ENCODE peak calls at places on chromosomes 11 and 22, in six cellular contexts. E is A549, O is endothelial cell of umbilical vein, I is HepG2, H is K562, N is GM12878. S is an unnamed sample.

GRCh38 chr11:36016263-36016662 is 72.4 kb downstream of the LDLRAD3 start:
- DNase-seq in E (no peak), O (no peak), N (no peak), I (no peak), H (no peak), S (no peak)

GRCh38 chr11:6703247-6704063 is 20.3 kb upstream of the MRPL17 start:
- DNase-seq in I (peak; percentile 64), H (peak; percentile 20), N (no peak), O (peak; percentile 63), E (peak; percentile 58), S (peak; percentile 91)

GRCh38 chr11:15750535-15751297 is 605.6 kb downstream of the SOX6 start:
- DNase-seq in H (no peak), N (no peak), E (no peak), O (no peak), I (no peak), S (no peak)

GRCh38 chr11:96221244-96222070 is 121.5 kb downstream of the MAML2 start:
- DNase-seq in N (no peak), O (no peak), E (no peak), I (no peak), H (no peak), S (no peak)

GRCh38 chr11:102422817-102423725 is 29.5 kb downstream of the TMEM123 start:
- DNase-seq in N (no peak), H (no peak), E (no peak), I (no peak), O (no peak), S (no peak)

GRCh38 chr22:44340271-44341239 is 27.8 kb upstream of the SHISAL1 start:
- DNase-seq in H (no peak), E (no peak), O (no peak), N (no peak), I (no peak), S (no peak)

GRCh38 chr11:134360050-134360835 is 28.5 kb downstream of the GLB1L2 start:
- DNase-seq in H (peak; percentile 87), I (peak; percentile 65), N (no peak), E (peak; percentile 76), O (peak; percentile 66), S (peak; percentile 83)

GRCh38 chr11:59429924-59430516 is 3.8 kb upstream of the OR5A2 start:
- DNase-seq in N (peak; percentile 61), O (peak; percentile 54), H (peak; percentile 68), E (peak; percentile 50), I (peak; percentile 53), S (peak; percentile 71)

GRCh38 chr11:24496728-24497396 is at the start of gene LUZP2:
- DNase-seq in H (no peak), I (no peak), O (peak; percentile 42), E (no peak), N (no peak), S (no peak)

GRCh38 chr11:6570691-6571427 is 32.6 kb downstream of the RRP8 start:
- DNase-seq in N (no peak), H (no peak), O (no peak), I (no peak), E (no peak), S (no peak)

GRCh38 chr22:50665738-50666137 is 6.9 kb upstream of the SHANK3 start:
- DNase-seq in H (no peak), E (no peak), O (no peak), N (no peak), I (no peak), S (no peak)

GRCh38 chr11:121657191-121657590 is 204.4 kb upstream of the SORL1-AS1 start:
- DNase-seq in H (no peak), I (no peak), N (no peak), O (no peak), E (no peak), S (no peak)
- TF ChIP-seq MYC in H (no peak), I (no peak), N (no peak), O (no peak), E (no peak), S (no peak)

GRCh38 chr11:132126973-132127900 is 756.8 kb downstream of the NTM start:
- DNase-seq in I (peak; percentile 3), N (no peak), H (no peak), E (no peak), O (peak; percentile 71), S (no peak)
- TF ChIP-seq CTCF in I (peak; percentile 18), N (peak; percentile 35), H (no peak), E (no peak), O (peak; percentile 61), S (no peak)

DNA sequence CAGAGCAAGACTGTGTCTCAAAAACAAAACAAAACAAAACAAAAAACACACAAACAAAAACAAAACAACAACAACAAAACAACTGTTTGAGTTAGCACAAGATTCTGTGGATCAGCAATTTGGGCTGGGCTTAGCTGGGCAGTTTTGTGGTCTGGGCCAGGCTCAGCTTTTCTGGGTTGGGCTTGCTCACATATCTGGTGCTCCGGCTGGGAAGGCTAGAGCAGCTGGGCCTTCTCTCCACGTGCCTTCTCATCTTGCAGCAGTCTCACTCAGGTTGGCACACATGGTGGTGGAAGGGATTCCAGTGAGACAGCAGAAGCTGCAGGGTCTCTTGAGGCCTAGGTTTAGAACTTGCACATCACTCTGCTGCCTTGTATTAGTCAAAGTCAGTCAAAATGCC is 35.7 kb downstream of the EIF3F start:
- DNase-seq in O (no peak), N (no peak), I (no peak), E (no peak), H (no peak), S (no peak)
- TF ChIP-seq MYC in O (no peak), N (no peak), I (no peak), E (no peak), H (no peak), S (no peak)

DNA sequence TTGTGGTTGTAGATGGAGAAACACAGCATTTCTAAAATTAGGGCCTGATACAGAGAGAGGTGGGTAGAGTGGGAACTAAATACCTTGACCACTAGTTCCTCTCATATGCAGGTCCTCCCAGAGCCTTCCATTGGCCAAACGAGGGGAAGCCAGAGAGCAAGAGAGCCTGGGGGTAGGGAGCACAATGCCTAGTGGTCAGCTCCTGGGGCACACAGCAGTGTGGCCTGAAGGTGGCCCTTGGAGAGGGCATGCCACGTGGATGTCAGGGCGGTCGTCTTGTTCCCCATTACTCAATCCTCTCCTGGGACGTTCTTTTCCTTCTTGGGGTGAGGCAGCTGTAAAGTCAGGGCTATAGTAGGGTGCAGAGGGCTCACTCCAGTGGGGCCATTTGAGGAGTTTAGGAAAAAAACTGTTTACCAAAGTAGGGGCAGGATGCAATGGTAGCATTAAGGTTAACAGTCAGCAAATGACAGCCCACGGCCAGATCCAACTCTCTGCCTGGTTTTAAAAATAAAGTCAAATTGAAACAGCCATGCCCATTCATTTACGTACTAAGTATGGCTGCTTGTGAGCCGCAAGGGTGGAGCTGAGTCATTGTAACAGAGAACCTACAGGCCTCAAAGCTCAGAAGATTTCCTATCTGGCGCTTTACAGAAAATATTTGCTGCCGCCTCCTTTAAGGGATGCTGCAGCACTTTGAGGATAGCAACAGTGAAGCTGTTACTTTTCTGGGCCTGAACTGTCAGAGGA is 7.6 kb downstream of the MYO18B start:
- DNase-seq in O (no peak), E (no peak), H (no peak), I (no peak), N (peak; percentile 35), S (no peak)
- TF ChIP-seq CTCF in O (no peak), E (no peak), H (no peak), I (no peak), N (no peak), S (no peak)

S was measured in NB4.